ENCODE peak calls at places on chromosomes 4 and X, in nine cellular contexts. O is SJSA1; A is stomach; D is naive thymus-derived CD4-positive, alpha-beta T cell; N is epithelial cell of esophagus; W is choroid plexus epithelial cell; Y is mammary epithelial cell; G is dorsolateral prefrontal cortex; R is colonic mucosa. I is an unnamed sample.

GRCh38 chr4:65623509-65623908 is 46.8 kb downstream of the EPHA5 start:
- DNase-seq in O (no peak), A (no peak), D (no peak), N (peak), W (peak), Y (peak), G (no peak), R (no peak), I (peak)

GRCh38 chrX:45762699-45763647 is 562.3 kb upstream of the DIPK2B start:
- DNase-seq in O (no peak), A (no peak), D (no peak), N (peak), W (no peak), Y (peak), G (no peak), R (no peak), I (peak)

GRCh38 chr4:129327637-129328036 is 231.7 kb downstream of the C4orf33 start:
- DNase-seq in O (no peak), A (no peak), D (no peak), N (no peak), W (no peak), Y (no peak), G (no peak), R (no peak), I (no peak)

GRCh38 chr4:14178421-14178820 is 550.9 kb upstream of the BOD1L1 start:
- DNase-seq in O (no peak), A (no peak), D (peak), N (peak), W (peak), Y (peak), G (no peak), R (no peak), I (peak)

GRCh38 chr4:8851321-8852117 is 20.1 kb downstream of the HMX1 start:
- DNase-seq in O (no peak), A (no peak), D (no peak), N (no peak), W (no peak), Y (no peak), G (no peak), R (no peak), I (no peak)

GRCh38 chrX:83512111-83512510 is 4.0 kb downstream of the POU3F4 start:
- DNase-seq in O (no peak), A (no peak), D (no peak), N (no peak), W (no peak), Y (no peak), G (no peak), R (no peak), I (no peak)

GRCh38 chrX:149283853-149284252 is 221.3 kb downstream of the IDS start:
- DNase-seq in O (no peak), A (no peak), D (no peak), N (no peak), W (no peak), Y (no peak), G (no peak), R (no peak), I (no peak)

GRCh38 chrX:139936259-139936658 is 3.4 kb upstream of the ATP11C start:
- DNase-seq in O (no peak), A (no peak), D (no peak), N (no peak), W (no peak), Y (no peak), G (no peak), R (no peak), I (no peak)

GRCh38 chr4:78529569-78530209 is 21.9 kb upstream of the ANXA3 start:
- DNase-seq in O (no peak), A (no peak), D (no peak), N (peak), W (no peak), Y (peak), G (no peak), R (no peak), I (peak)

GRCh38 chr4:5224340-5224739 is 173.1 kb downstream of the STK32B start:
- DNase-seq in O (no peak), A (no peak), D (no peak), N (no peak), W (no peak), Y (no peak), G (no peak), R (no peak), I (no peak)

GRCh38 chrX:150587585-150588503 is 19.4 kb downstream of the MTM1 start:
- DNase-seq in O (no peak), A (no peak), D (peak), N (peak), W (peak), Y (no peak), G (peak), R (peak), I (peak)

GRCh38 chr4:182808673-182809416 is 108.3 kb downstream of the DCTD start:
- DNase-seq in O (peak), A (no peak), D (peak), N (peak), W (peak), Y (no peak), G (no peak), R (no peak), I (no peak)

GRCh38 chr4:76987153-76987562 is 37.6 kb downstream of the SEPTIN11 start:
- DNase-seq in O (peak), A (peak), D (no peak), N (no peak), W (peak), Y (no peak), G (peak), R (no peak), I (peak)

GRCh38 chr4:21625447-21625846 is 323.1 kb downstream of the KCNIP4 start:
- DNase-seq in O (no peak), A (no peak), D (no peak), N (no peak), W (no peak), Y (no peak), G (no peak), R (no peak), I (no peak)

GRCh38 chr4:26010266-26010665 is 96.2 kb downstream of the SMIM20 start:
- DNase-seq in O (no peak), A (no peak), D (no peak), N (no peak), W (no peak), Y (no peak), G (no peak), R (no peak), I (no peak)

GRCh38 chrX:129690435-129690834 is 35.7 kb upstream of the APLN start:
- DNase-seq in O (no peak), A (no peak), D (no peak), N (no peak), W (no peak), Y (no peak), G (no peak), R (no peak), I (no peak)

GRCh38 chr4:108224628-108225053 is 55.9 kb upstream of the LEF1 start:
- DNase-seq in O (no peak), A (no peak), D (no peak), N (no peak), W (peak), Y (no peak), G (no peak), R (no peak), I (peak)

GRCh38 chr4:184596617-184597185 is 52.5 kb downstream of the CASP3 start:
- DNase-seq in O (no peak), A (peak), D (no peak), N (no peak), W (peak), Y (no peak), G (no peak), R (no peak), I (peak)

GRCh38 chr4:2534904-2535385 is 1.5 kb upstream of the FAM193A start:
- DNase-seq in O (no peak), A (no peak), D (no peak), N (peak), W (no peak), Y (no peak), G (no peak), R (no peak), I (no peak)

GRCh38 chr4:29853843-29854242 is 866.3 kb upstream of the PCDH7 start:
- DNase-seq in O (no peak), A (no peak), D (no peak), N (no peak), W (no peak), Y (no peak), G (no peak), R (no peak), I (no peak)

GRCh38 chrX:70360366-70360765 is 62.7 kb upstream of the GDPD2 start:
- DNase-seq in O (peak), A (no peak), D (no peak), N (no peak), W (no peak), Y (no peak), G (no peak), R (no peak), I (no peak)

GRCh38 chrX:111492085-111492484 is 19.4 kb upstream of the SERTM2 start:
- DNase-seq in O (no peak), A (no peak), D (no peak), N (no peak), W (no peak), Y (no peak), G (no peak), R (no peak), I (no peak)

GRCh38 chr4:3290476-3290875 is 2.3 kb upstream of the RGS12 start:
- DNase-seq in O (peak), A (peak), D (no peak), N (no peak), W (no peak), Y (no peak), G (peak), R (peak), I (no peak)

GRCh38 chr4:73606465-73606974 is 13.7 kb downstream of the RASSF6 start:
- DNase-seq in O (no peak), A (no peak), D (no peak), N (no peak), W (no peak), Y (peak), G (no peak), R (peak), I (no peak)

GRCh38 chr4:160276785-160277325 is 1174.0 kb downstream of the RAPGEF2 start:
- DNase-seq in O (no peak), A (no peak), D (no peak), N (no peak), W (no peak), Y (no peak), G (no peak), R (no peak), I (no peak)

GRCh38 chrX:43676960-43677582 is 21.0 kb downstream of the MAOA start:
- DNase-seq in O (no peak), A (no peak), D (no peak), N (no peak), W (peak), Y (peak), G (no peak), R (no peak), I (peak)

GRCh38 chr4:88007304-88008132 is at the start of gene PKD2:
- DNase-seq in O (peak), A (peak), D (peak), N (peak), W (peak), Y (peak), G (peak), R (peak), I (peak)

GRCh38 chr4:46844325-46844917 is 64.6 kb downstream of the COX7B2 start:
- DNase-seq in O (peak), A (peak), D (peak), N (peak), W (peak), Y (peak), G (peak), R (peak), I (peak)

GRCh38 chr4:103424853-103425252 is 226.7 kb upstream of the CENPE start:
- DNase-seq in O (no peak), A (peak), D (no peak), N (peak), W (peak), Y (no peak), G (no peak), R (no peak), I (no peak)

GRCh38 chr4:9979101-9979815 is 42.0 kb downstream of the SLC2A9 start:
- DNase-seq in O (no peak), A (no peak), D (no peak), N (no peak), W (peak), Y (no peak), G (no peak), R (no peak), I (no peak)

GRCh38 chr4:4875147-4875546 is 15.7 kb downstream of the MSX1 start:
- DNase-seq in O (no peak), A (no peak), D (no peak), N (no peak), W (no peak), Y (no peak), G (no peak), R (no peak), I (no peak)

GRCh38 chrX:72115380-72115779 is 16.3 kb downstream of the RTL5 start:
- DNase-seq in O (no peak), A (no peak), D (no peak), N (no peak), W (no peak), Y (no peak), G (no peak), R (no peak), I (no peak)

GRCh38 chr4:148061795-148062194 is 329.9 kb downstream of the ARHGAP10 start:
- DNase-seq in O (no peak), A (no peak), D (no peak), N (no peak), W (no peak), Y (no peak), G (no peak), R (peak), I (no peak)

GRCh38 chr4:156788782-156789181 is 182.8 kb downstream of the PDGFC start:
- DNase-seq in O (no peak), A (no peak), D (no peak), N (no peak), W (no peak), Y (no peak), G (no peak), R (no peak), I (no peak)

GRCh38 chrX:12947545-12948235 is 27.2 kb upstream of the TMSB4X start:
- DNase-seq in O (no peak), A (no peak), D (no peak), N (no peak), W (no peak), Y (no peak), G (no peak), R (no peak), I (no peak)

GRCh38 chrX:12948495-12948894 is 26.4 kb upstream of the TMSB4X start:
- DNase-seq in O (no peak), A (no peak), D (no peak), N (no peak), W (no peak), Y (no peak), G (no peak), R (no peak), I (no peak)

GRCh38 chrX:12950851-12951589 is 23.9 kb upstream of the TMSB4X start:
- DNase-seq in O (no peak), A (peak), D (peak), N (no peak), W (peak), Y (no peak), G (no peak), R (peak), I (peak)

GRCh38 chrX:12949927-12950656 is 24.8 kb upstream of the TMSB4X start:
- DNase-seq in O (peak), A (peak), D (peak), N (peak), W (peak), Y (peak), G (peak), R (peak), I (peak)

GRCh38 chrX:12949205-12949926 is 25.5 kb upstream of the TMSB4X start:
- DNase-seq in O (no peak), A (no peak), D (no peak), N (no peak), W (peak), Y (no peak), G (no peak), R (no peak), I (peak)
- H3K4me3 ChIP-seq in O (no peak), A (no peak), D (peak), N (no peak), W (no peak), Y (no peak), G (peak), R (no peak), I (no peak)

DNA sequence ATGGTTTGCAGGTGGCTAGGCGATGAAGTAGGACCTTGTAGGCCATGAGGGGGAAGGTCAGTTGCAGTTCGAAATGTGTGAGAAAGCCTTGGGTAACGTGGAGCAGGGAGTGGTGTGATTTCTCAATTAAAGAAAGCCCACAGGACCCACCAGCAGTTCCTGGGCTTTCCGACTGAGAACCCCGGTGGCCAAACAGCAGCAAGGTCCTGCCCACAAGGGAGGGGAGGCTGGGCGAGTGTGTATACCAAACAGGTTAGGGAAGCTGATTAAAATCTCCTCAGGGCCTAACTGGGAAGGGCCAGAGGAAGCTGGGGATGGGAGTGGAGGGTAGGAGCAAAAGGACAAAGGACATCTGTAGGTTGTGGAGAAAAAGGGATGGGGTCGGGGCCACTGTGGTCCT is 2.4 kb downstream of the ATP6AP1 start:
- DNase-seq in O (no peak), A (no peak), D (no peak), N (peak), W (no peak), Y (no peak), G (no peak), R (no peak), I (no peak)
- H3K4me3 ChIP-seq in O (no peak), A (no peak), D (no peak), N (no peak), W (no peak), Y (no peak), G (no peak), R (no peak), I (no peak)

DNA sequence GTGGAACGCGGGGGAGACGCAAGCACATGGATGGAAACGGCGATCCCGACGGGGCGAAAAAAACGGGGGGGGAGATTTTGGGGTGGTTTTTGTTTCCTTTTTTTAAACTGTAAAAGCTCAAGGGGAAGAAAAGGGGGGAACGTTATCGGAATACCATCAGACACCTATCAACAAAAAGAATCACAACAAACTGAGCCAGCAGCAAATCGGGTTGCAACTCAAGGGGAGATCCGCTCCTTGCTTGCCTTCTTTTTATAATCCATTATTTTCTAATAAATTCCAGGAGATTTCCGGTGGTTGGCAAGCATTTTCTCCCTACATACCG is 603 bp downstream of the MAML3 start:
- DNase-seq in O (no peak), A (no peak), D (no peak), N (no peak), W (no peak), Y (no peak), G (no peak), R (no peak), I (no peak)
- H3K4me3 ChIP-seq in O (peak), A (peak), D (peak), N (peak), W (peak), Y (peak), G (peak), R (peak), I (peak)

GRCh38 chrX:152958524-152959465 is 35.1 kb downstream of the PNMA5 start:
- DNase-seq in O (peak), A (peak), D (peak), N (peak), W (peak), Y (peak), G (peak), R (peak), I (peak)
- H3K4me3 ChIP-seq in O (peak), A (peak), D (peak), N (no peak), W (peak), Y (no peak), G (peak), R (no peak), I (no peak)

GRCh38 chrX:23382572-23382971 is 47.9 kb downstream of the PTCHD1 start:
- DNase-seq in O (no peak), A (no peak), D (no peak), N (no peak), W (no peak), Y (no peak), G (no peak), R (no peak), I (no peak)

GRCh38 chrX:23381099-23381498 is 46.5 kb downstream of the PTCHD1 start:
- DNase-seq in O (no peak), A (no peak), D (no peak), N (no peak), W (no peak), Y (no peak), G (no peak), R (no peak), I (no peak)

GRCh38 chrX:23380581-23380980 is 45.9 kb downstream of the PTCHD1 start:
- DNase-seq in O (no peak), A (no peak), D (no peak), N (no peak), W (no peak), Y (no peak), G (no peak), R (no peak), I (no peak)

GRCh38 chrX:23383411-23383810 is 48.8 kb downstream of the PTCHD1 start:
- DNase-seq in O (no peak), A (no peak), D (no peak), N (peak), W (peak), Y (no peak), G (no peak), R (no peak), I (peak)

DNA sequence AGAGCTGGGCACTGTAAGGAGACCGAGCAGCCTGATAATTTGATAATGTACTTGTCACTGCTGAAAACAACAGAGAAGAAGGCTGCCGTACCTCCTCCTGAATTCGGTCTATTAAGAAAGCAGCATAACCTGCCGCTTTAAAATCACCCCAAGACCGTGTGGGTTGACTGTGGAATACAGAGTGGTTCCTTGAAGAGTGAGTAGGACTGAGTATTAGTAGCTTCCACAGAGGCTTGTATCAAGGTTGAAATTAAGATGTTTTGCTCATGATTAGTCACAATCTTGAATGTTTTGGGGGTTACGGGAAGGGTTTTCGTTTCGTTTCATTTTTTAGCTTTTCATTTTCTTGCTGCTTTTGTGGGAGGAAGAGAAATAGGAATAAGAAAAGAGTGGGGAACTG is 47.0 kb downstream of the PTCHD1 start:
- DNase-seq in O (no peak), A (no peak), D (no peak), N (no peak), W (no peak), Y (no peak), G (no peak), R (no peak), I (no peak)
- H3K4me3 ChIP-seq in O (no peak), A (no peak), D (no peak), N (no peak), W (no peak), Y (no peak), G (no peak), R (no peak), I (no peak)

GRCh38 chr4:138972956-138973819 is 42.4 kb upstream of the NOCT start:
- DNase-seq in O (no peak), A (no peak), D (no peak), N (no peak), W (no peak), Y (no peak), G (no peak), R (no peak), I (no peak)
- H3K4me3 ChIP-seq in O (no peak), A (no peak), D (no peak), N (no peak), W (no peak), Y (no peak), G (no peak), R (no peak), I (no peak)

I was measured in cardiac fibroblast.